ENCODE peak calls at places on chromosomes 6 and 20, in seven cellular contexts. X is foreskin fibroblast, U is stomach, R is A673, T is astrocyte of the cerebellum, G is omental fat pad, C is mammary epithelial cell. Q is an unnamed sample.

GRCh38 chr6:54264581-54265272 is 43.5 kb upstream of the TINAG start:
- DNase-seq in T (no peak), U (no peak), R (peak), X (peak), C (no peak), G (no peak), Q (no peak)

GRCh38 chr6:136608991-136609390 is 58.8 kb upstream of the MAP7 start:
- DNase-seq in X (peak), R (no peak), U (no peak), C (peak), T (peak), G (no peak), Q (no peak)

GRCh38 chr6:158377866-158378265 is 65.6 kb downstream of the TULP4 start:
- DNase-seq in R (no peak), X (peak), U (no peak), C (peak), G (no peak), T (no peak), Q (peak)

GRCh38 chr6:118476554-118476953 is 71.5 kb upstream of the PLN start:
- DNase-seq in T (no peak), X (no peak), G (no peak), R (no peak), C (no peak), U (no peak), Q (no peak)

GRCh38 chr6:47268572-47269187 is 41.0 kb downstream of the TNFRSF21 start:
- DNase-seq in R (no peak), T (no peak), U (no peak), X (no peak), G (no peak), C (no peak), Q (no peak)

GRCh38 chr6:44593539-44593944 is 206.0 kb downstream of the CDC5L start:
- DNase-seq in C (no peak), T (peak), U (peak), G (peak), X (peak), R (peak), Q (no peak)

GRCh38 chr20:23128461-23129125 is 42.5 kb upstream of the CD93 start:
- DNase-seq in C (no peak), G (peak), X (no peak), T (no peak), U (no peak), R (no peak), Q (no peak)

GRCh38 chr20:37899105-37900045 is 3.6 kb upstream of the VSTM2L start:
- DNase-seq in G (no peak), U (no peak), C (no peak), R (no peak), X (no peak), T (no peak), Q (no peak)

GRCh38 chr20:40949346-40949745 is 79.3 kb upstream of the TOP1 start:
- DNase-seq in U (no peak), R (no peak), C (peak), G (no peak), X (no peak), T (no peak), Q (no peak)

GRCh38 chr20:50916257-50916656 is 15.0 kb downstream of the ADNP start:
- DNase-seq in G (no peak), T (no peak), U (no peak), X (peak), C (peak), R (peak), Q (no peak)

GRCh38 chr20:37394543-37395410 is 48.8 kb downstream of the SRC start:
- DNase-seq in T (no peak), C (peak), U (no peak), R (peak), X (peak), G (no peak), Q (no peak)

GRCh38 chr6:30061766-30062458 is 847 bp downstream of the POLR1H start:
- DNase-seq in G (no peak), C (peak), T (no peak), U (peak), R (peak), X (peak), Q (no peak)

GRCh38 chr6:15668918-15669317 is 6.1 kb upstream of the DTNBP1 start:
- DNase-seq in C (no peak), T (no peak), X (no peak), R (no peak), G (no peak), U (no peak), Q (no peak)

GRCh38 chr6:18147160-18147559 is 7.7 kb downstream of the TPMT start:
- DNase-seq in U (no peak), R (no peak), T (no peak), C (peak), X (peak), G (no peak), Q (no peak)

GRCh38 chr6:79702701-79703100 is 71.6 kb downstream of the SH3BGRL2 start:
- DNase-seq in T (no peak), R (no peak), C (no peak), U (no peak), X (no peak), G (no peak), Q (no peak)

GRCh38 chr6:88629838-88630462 is 333.5 kb downstream of the RNGTT start:
- DNase-seq in X (no peak), T (peak), U (no peak), R (peak), C (no peak), G (no peak), Q (no peak)

GRCh38 chr20:13430346-13431002 is 208.3 kb downstream of the TASP1 start:
- DNase-seq in R (no peak), G (no peak), T (peak), X (no peak), U (no peak), C (peak), Q (no peak)

GRCh38 chr6:41648921-41649320 is 10.7 kb downstream of the MDFI start:
- DNase-seq in C (no peak), U (no peak), X (no peak), T (no peak), G (no peak), R (peak), Q (no peak)

GRCh38 chr20:10469599-10469998 is 34.5 kb downstream of the SLX4IP start:
- DNase-seq in C (peak), T (peak), U (no peak), R (peak), G (no peak), X (peak), Q (peak)

GRCh38 chr20:36848078-36848660 is 27.8 kb upstream of the TLDC2 start:
- DNase-seq in X (peak), R (no peak), C (no peak), T (peak), G (no peak), U (no peak), Q (peak)

GRCh38 chr6:119138906-119139541 is 60.6 kb upstream of the FAM184A start:
- DNase-seq in X (peak), U (no peak), C (no peak), R (no peak), T (no peak), G (no peak), Q (no peak)

GRCh38 chr6:110191477-110191876 is 11.2 kb downstream of the CDC40 start:
- DNase-seq in X (no peak), R (no peak), G (no peak), T (no peak), U (no peak), C (no peak), Q (no peak)

GRCh38 chr6:16690244-16691142 is 70.8 kb downstream of the ATXN1 start:
- DNase-seq in U (no peak), G (no peak), X (peak), C (peak), T (no peak), R (no peak), Q (no peak)

GRCh38 chr6:110116258-110116657 is 63.2 kb downstream of the WASF1 start:
- DNase-seq in R (no peak), X (no peak), U (no peak), G (no peak), T (no peak), C (no peak), Q (no peak)

GRCh38 chr6:159935633-159936032 is 33.2 kb upstream of the IGF2R start:
- DNase-seq in G (no peak), T (no peak), X (peak), C (peak), U (no peak), R (no peak), Q (no peak)

GRCh38 chr6:122365775-122366403 is 33.6 kb upstream of the HSF2 start:
- DNase-seq in X (no peak), G (no peak), U (no peak), T (no peak), C (peak), R (peak), Q (no peak)

GRCh38 chr6:117078624-117079023 is 186.7 kb upstream of the VGLL2 start:
- DNase-seq in X (no peak), U (no peak), R (no peak), G (no peak), C (no peak), T (no peak), Q (no peak)

GRCh38 chr20:4875578-4876067 is 125.7 kb downstream of the SLC23A2 start:
- DNase-seq in R (peak), C (no peak), U (no peak), G (no peak), X (no peak), T (no peak), Q (no peak)

GRCh38 chr20:56779452-56780143 is 150.5 kb downstream of the TFAP2C start:
- DNase-seq in U (no peak), X (no peak), G (no peak), T (no peak), C (no peak), R (no peak), Q (no peak)

GRCh38 chr6:90078513-90079289 is 184.4 kb downstream of the GJA10 start:
- DNase-seq in R (no peak), C (no peak), X (no peak), U (no peak), T (no peak), G (no peak), Q (no peak)

GRCh38 chr6:17768881-17769280 is 62.2 kb upstream of the NUP153 start:
- DNase-seq in C (no peak), R (no peak), U (no peak), G (no peak), T (no peak), X (no peak), Q (no peak)

GRCh38 chr6:37182736-37183590 is 13.0 kb downstream of the PIM1 start:
- DNase-seq in G (no peak), R (no peak), C (no peak), T (no peak), U (peak), X (no peak), Q (no peak)

GRCh38 chr20:42083280-42083679 is 465.1 kb upstream of the CHD6 start:
- DNase-seq in T (no peak), G (no peak), C (no peak), U (no peak), R (no peak), X (no peak), Q (no peak)
- TF ChIP-seq CTCF in T (no peak), G (no peak), C (no peak), U (no peak), R (no peak), X (no peak), Q (no peak)

GRCh38 chr6:78526432-78526831 is 340.9 kb upstream of the IRAK1BP1 start:
- DNase-seq in G (no peak), X (no peak), C (no peak), T (no peak), U (no peak), R (no peak), Q (no peak)
- TF ChIP-seq CTCF in G (no peak), X (no peak), C (no peak), T (no peak), U (no peak), R (no peak), Q (no peak)

DNA sequence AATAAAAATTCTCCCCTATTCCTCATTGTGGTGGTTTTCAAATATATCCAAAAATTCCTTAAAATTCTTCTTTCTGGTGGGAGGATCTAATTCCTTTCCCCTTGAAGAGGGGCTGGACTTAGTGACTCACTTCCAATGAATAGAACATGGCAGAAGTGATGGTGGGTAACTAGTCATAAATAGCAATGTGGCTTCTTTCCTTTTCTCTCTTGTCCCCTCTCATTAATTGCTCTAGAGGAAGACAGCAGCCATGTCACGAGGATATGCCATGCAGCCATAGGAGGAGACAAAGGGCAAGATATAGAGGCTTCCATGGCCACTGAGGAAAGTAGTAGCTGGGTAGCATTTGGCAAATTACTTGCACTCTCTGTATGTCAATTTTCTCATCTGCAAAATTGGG is 5.9 kb downstream of the VNN2 start:
- DNase-seq in R (no peak), U (no peak), T (no peak), X (no peak), C (no peak), G (no peak), Q (no peak)
- TF ChIP-seq CTCF in R (no peak), U (no peak), T (no peak), X (no peak), C (no peak), G (no peak), Q (no peak)

DNA sequence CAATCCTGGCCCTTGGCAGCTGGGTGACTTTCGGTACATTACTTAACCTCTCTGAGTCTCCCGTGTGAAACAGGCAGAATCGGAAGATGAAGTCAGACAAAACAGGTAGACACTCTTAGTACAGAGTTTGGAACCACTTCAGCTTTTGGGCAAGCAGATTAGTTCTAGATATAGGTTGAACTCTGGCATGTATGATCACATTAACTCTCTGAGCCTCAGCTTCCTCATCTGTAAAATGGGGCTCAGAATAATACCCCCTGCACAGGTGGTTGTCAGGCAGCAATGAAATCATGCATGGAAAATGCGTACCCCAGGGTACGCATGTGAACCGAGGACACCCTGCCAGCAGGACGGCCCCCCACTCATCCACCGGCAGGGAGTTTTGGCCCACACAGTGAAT is 87.7 kb downstream of the KCNB1 start:
- DNase-seq in U (no peak), T (no peak), X (no peak), C (no peak), G (no peak), R (no peak), Q (no peak)
- TF ChIP-seq CTCF in U (no peak), T (no peak), X (no peak), C (no peak), G (no peak), R (no peak), Q (no peak)

GRCh38 chr6:43011207-43011606 is 2.5 kb downstream of the MEA1 start:
- DNase-seq in R (no peak), U (no peak), C (no peak), G (no peak), T (no peak), X (no peak), Q (no peak)
- TF ChIP-seq CTCF in R (no peak), U (no peak), C (no peak), G (no peak), T (no peak), X (no peak), Q (no peak)